ENCODE peak calls at places on chromosomes 16 and 17, in seven cellular contexts. One of them, this sample, is unnamed.

GRCh38 chr17:46063239-46063638 is 64.2 kb downstream of the STH start:
- DNase-seq in HepG2: no peak
- DNase-seq in H1: no peak
- DNase-seq in SK-N-SH: no peak
- DNase-seq in GM12891: no peak
- DNase-seq in K562: no peak
- DNase-seq in GM12878: no peak
- DNase-seq in this sample: no peak

GRCh38 chr16:49519008-49519656 is 145.5 kb downstream of the C16orf78 start:
- DNase-seq in HepG2: no peak
- DNase-seq in H1: no peak
- DNase-seq in SK-N-SH: no peak
- DNase-seq in GM12891: no peak
- DNase-seq in K562: no peak
- DNase-seq in GM12878: no peak
- DNase-seq in this sample: no peak

GRCh38 chr16:583815-584591 is 5.9 kb upstream of the RAB40C start:
- DNase-seq in HepG2: no peak
- DNase-seq in H1: no peak
- DNase-seq in SK-N-SH: peak; percentile 42
- DNase-seq in GM12891: no peak
- DNase-seq in K562: no peak
- DNase-seq in GM12878: no peak
- DNase-seq in this sample: no peak

GRCh38 chr17:55737976-55738501 is 12.8 kb upstream of the PCTP start:
- DNase-seq in HepG2: no peak
- DNase-seq in H1: no peak
- DNase-seq in SK-N-SH: no peak
- DNase-seq in GM12891: no peak
- DNase-seq in K562: peak; percentile 95
- DNase-seq in GM12878: no peak
- DNase-seq in this sample: no peak

GRCh38 chr17:58693208-58693607 is 806 bp downstream of the RAD51C start:
- DNase-seq in HepG2: no peak
- DNase-seq in H1: no peak
- DNase-seq in SK-N-SH: no peak
- DNase-seq in GM12891: no peak
- DNase-seq in K562: peak; percentile 22
- DNase-seq in GM12878: no peak
- DNase-seq in this sample: no peak

GRCh38 chr16:88367560-88367959 is 15.2 kb upstream of the ZNF469 start:
- DNase-seq in HepG2: no peak
- DNase-seq in H1: no peak
- DNase-seq in SK-N-SH: no peak
- DNase-seq in GM12891: no peak
- DNase-seq in K562: no peak
- DNase-seq in GM12878: no peak
- DNase-seq in this sample: no peak

GRCh38 chr17:81549031-81549557 is 3.1 kb downstream of the FAAP100 start:
- DNase-seq in HepG2: peak; percentile 36
- DNase-seq in H1: no peak
- DNase-seq in SK-N-SH: no peak
- DNase-seq in GM12891: no peak
- DNase-seq in K562: no peak
- DNase-seq in GM12878: no peak
- DNase-seq in this sample: no peak

GRCh38 chr17:74201250-74201649 is 2.2 kb upstream of the RPL38 start:
- DNase-seq in HepG2: no peak
- DNase-seq in H1: no peak
- DNase-seq in SK-N-SH: no peak
- DNase-seq in GM12891: no peak
- DNase-seq in K562: peak; percentile 50
- DNase-seq in GM12878: no peak
- DNase-seq in this sample: no peak

GRCh38 chr17:60631119-60631518 is 31.1 kb downstream of the PPM1D start:
- DNase-seq in HepG2: no peak
- DNase-seq in H1: no peak
- DNase-seq in SK-N-SH: no peak
- DNase-seq in GM12891: no peak
- DNase-seq in K562: no peak
- DNase-seq in GM12878: no peak
- DNase-seq in this sample: no peak

GRCh38 chr17:10059684-10060211 is 138.7 kb downstream of the GAS7 start:
- DNase-seq in HepG2: no peak
- DNase-seq in H1: no peak
- DNase-seq in SK-N-SH: no peak
- DNase-seq in GM12891: peak; percentile 72
- DNase-seq in K562: no peak
- DNase-seq in GM12878: peak; percentile 95
- DNase-seq in this sample: peak; percentile 69

GRCh38 chr16:67170168-67170947 is at the start of gene NOL3:
- DNase-seq in HepG2: peak; percentile 87
- DNase-seq in H1: no peak
- DNase-seq in SK-N-SH: peak; percentile 93
- DNase-seq in GM12891: no peak
- DNase-seq in K562: peak; percentile 87
- DNase-seq in GM12878: peak; percentile 58
- DNase-seq in this sample: peak; percentile 74

GRCh38 chr17:55577687-55578086 is 66.4 kb upstream of the SMIM36 start:
- DNase-seq in HepG2: no peak
- DNase-seq in H1: no peak
- DNase-seq in SK-N-SH: no peak
- DNase-seq in GM12891: no peak
- DNase-seq in K562: no peak
- DNase-seq in GM12878: no peak
- DNase-seq in this sample: no peak

GRCh38 chr17:44069974-44070454 is 521 bp upstream of the G6PC3 start:
- DNase-seq in HepG2: no peak
- DNase-seq in H1: no peak
- DNase-seq in SK-N-SH: no peak
- DNase-seq in GM12891: no peak
- DNase-seq in K562: no peak
- DNase-seq in GM12878: no peak
- DNase-seq in this sample: no peak

GRCh38 chr16:55294947-55295346 is 29.1 kb upstream of the IRX6 start:
- DNase-seq in HepG2: no peak
- DNase-seq in H1: no peak
- DNase-seq in SK-N-SH: no peak
- DNase-seq in GM12891: no peak
- DNase-seq in K562: no peak
- DNase-seq in GM12878: no peak
- DNase-seq in this sample: no peak

GRCh38 chr16:83689385-83689831 is 118.4 kb upstream of the HSBP1 start:
- DNase-seq in HepG2: no peak
- DNase-seq in H1: no peak
- DNase-seq in SK-N-SH: no peak
- DNase-seq in GM12891: no peak
- DNase-seq in K562: no peak
- DNase-seq in GM12878: peak; percentile 17
- DNase-seq in this sample: no peak

GRCh38 chr16:84608281-84608680 is 9.6 kb downstream of the COTL1 start:
- DNase-seq in HepG2: no peak
- DNase-seq in H1: no peak
- DNase-seq in SK-N-SH: no peak
- DNase-seq in GM12891: no peak
- DNase-seq in K562: no peak
- DNase-seq in GM12878: no peak
- DNase-seq in this sample: no peak

GRCh38 chr17:43915561-43915960 is 8.2 kb upstream of the MPP2 start:
- DNase-seq in HepG2: no peak
- DNase-seq in H1: no peak
- DNase-seq in SK-N-SH: no peak
- DNase-seq in GM12891: no peak
- DNase-seq in K562: no peak
- DNase-seq in GM12878: no peak
- DNase-seq in this sample: no peak

GRCh38 chr17:82152556-82153294 is 54.7 kb upstream of the FASN start:
- DNase-seq in HepG2: no peak
- DNase-seq in H1: no peak
- DNase-seq in SK-N-SH: no peak
- DNase-seq in GM12891: no peak
- DNase-seq in K562: no peak
- DNase-seq in GM12878: no peak
- DNase-seq in this sample: no peak

GRCh38 chr16:28491970-28492474 is at the start of gene CLN3:
- DNase-seq in HepG2: peak; percentile 96
- DNase-seq in H1: peak; percentile 77
- DNase-seq in SK-N-SH: peak; percentile 93
- DNase-seq in GM12891: peak; percentile 84
- DNase-seq in K562: peak; percentile 96
- DNase-seq in GM12878: peak; percentile 89
- DNase-seq in this sample: peak; percentile 87

GRCh38 chr17:63075969-63076368 is 109.9 kb downstream of the TANC2 start:
- DNase-seq in HepG2: no peak
- DNase-seq in H1: no peak
- DNase-seq in SK-N-SH: no peak
- DNase-seq in GM12891: no peak
- DNase-seq in K562: no peak
- DNase-seq in GM12878: no peak
- DNase-seq in this sample: no peak

GRCh38 chr17:73283841-73284282 is 22.2 kb upstream of the CPSF4L start:
- DNase-seq in HepG2: no peak
- DNase-seq in H1: peak; percentile 23
- DNase-seq in SK-N-SH: peak; percentile 92
- DNase-seq in GM12891: no peak
- DNase-seq in K562: no peak
- DNase-seq in GM12878: no peak
- DNase-seq in this sample: no peak

GRCh38 chr16:64751906-64752305 is 370.0 kb downstream of the CDH11 start:
- DNase-seq in HepG2: no peak
- DNase-seq in H1: no peak
- DNase-seq in SK-N-SH: no peak
- DNase-seq in GM12891: no peak
- DNase-seq in K562: no peak
- DNase-seq in GM12878: no peak
- DNase-seq in this sample: no peak

GRCh38 chr17:50090071-50090470 is 5.1 kb upstream of the PDK2 start:
- DNase-seq in HepG2: no peak
- DNase-seq in H1: no peak
- DNase-seq in SK-N-SH: no peak
- DNase-seq in GM12891: no peak
- DNase-seq in K562: no peak
- DNase-seq in GM12878: no peak
- DNase-seq in this sample: no peak

GRCh38 chr16:705748-706188 is at the start of gene FBXL16:
- DNase-seq in HepG2: no peak
- DNase-seq in H1: no peak
- DNase-seq in SK-N-SH: peak; percentile 98
- DNase-seq in GM12891: no peak
- DNase-seq in K562: peak; percentile 76
- DNase-seq in GM12878: no peak
- DNase-seq in this sample: no peak

GRCh38 chr17:3043737-3044365 is 19.6 kb downstream of the OR1D5 start:
- DNase-seq in HepG2: peak; percentile 15
- DNase-seq in H1: no peak
- DNase-seq in SK-N-SH: no peak
- DNase-seq in GM12891: no peak
- DNase-seq in K562: peak; percentile 34
- DNase-seq in GM12878: no peak
- DNase-seq in this sample: no peak

GRCh38 chr17:21164226-21165019 is 37.7 kb downstream of the DHRS7B start:
- DNase-seq in HepG2: no peak
- DNase-seq in H1: no peak
- DNase-seq in SK-N-SH: no peak
- DNase-seq in GM12891: no peak
- DNase-seq in K562: no peak
- DNase-seq in GM12878: no peak
- DNase-seq in this sample: no peak

GRCh38 chr17:35448214-35448898 is at the start of gene SLFN13:
- DNase-seq in HepG2: no peak
- DNase-seq in H1: peak; percentile 73
- DNase-seq in SK-N-SH: peak; percentile 17
- DNase-seq in GM12891: peak; percentile 63
- DNase-seq in K562: peak; percentile 73
- DNase-seq in GM12878: peak; percentile 78
- DNase-seq in this sample: peak; percentile 74
- TF ChIP-seq POLR2AphosphoS5 in HepG2: no peak
- TF ChIP-seq POLR2AphosphoS5 in H1: peak; percentile 60
- TF ChIP-seq POLR2AphosphoS5 in SK-N-SH: no peak
- TF ChIP-seq POLR2AphosphoS5 in GM12891: peak; percentile 40
- TF ChIP-seq POLR2AphosphoS5 in K562: no peak
- TF ChIP-seq POLR2AphosphoS5 in GM12878: peak; percentile 85
- TF ChIP-seq POLR2AphosphoS5 in this sample: peak; percentile 94

GRCh38 chr16:22665048-22665797 is 148.7 kb upstream of the HS3ST2 start:
- DNase-seq in HepG2: no peak
- DNase-seq in H1: no peak
- DNase-seq in SK-N-SH: no peak
- DNase-seq in GM12891: no peak
- DNase-seq in K562: no peak
- DNase-seq in GM12878: no peak
- DNase-seq in this sample: no peak
- TF ChIP-seq TAF1 in HepG2: no peak
- TF ChIP-seq TAF1 in H1: no peak
- TF ChIP-seq TAF1 in SK-N-SH: no peak
- TF ChIP-seq TAF1 in GM12891: no peak
- TF ChIP-seq TAF1 in K562: no peak
- TF ChIP-seq TAF1 in GM12878: no peak
- TF ChIP-seq TAF1 in this sample: no peak

GRCh38 chr16:10964891-10965326 is 20.5 kb downstream of the CLEC16A start:
- DNase-seq in HepG2: no peak
- DNase-seq in H1: no peak
- DNase-seq in SK-N-SH: no peak
- DNase-seq in GM12891: no peak
- DNase-seq in K562: no peak
- DNase-seq in GM12878: peak; percentile 94
- DNase-seq in this sample: no peak

GRCh38 chr16:10965440-10966039 is 21.2 kb downstream of the CLEC16A start:
- DNase-seq in HepG2: no peak
- DNase-seq in H1: no peak
- DNase-seq in SK-N-SH: no peak
- DNase-seq in GM12891: no peak
- DNase-seq in K562: peak; percentile 32
- DNase-seq in GM12878: peak; percentile 92
- DNase-seq in this sample: peak; percentile 37

GRCh38 chr16:10966129-10966528 is 21.8 kb downstream of the CLEC16A start:
- DNase-seq in HepG2: no peak
- DNase-seq in H1: no peak
- DNase-seq in SK-N-SH: no peak
- DNase-seq in GM12891: no peak
- DNase-seq in K562: peak; percentile 63
- DNase-seq in GM12878: no peak
- DNase-seq in this sample: no peak

GRCh38 chr16:10961231-10961630 is 16.9 kb downstream of the CLEC16A start:
- DNase-seq in HepG2: no peak
- DNase-seq in H1: no peak
- DNase-seq in SK-N-SH: no peak
- DNase-seq in GM12891: no peak
- DNase-seq in K562: no peak
- DNase-seq in GM12878: no peak
- DNase-seq in this sample: no peak

GRCh38 chr16:10964039-10964890 is 19.9 kb downstream of the CLEC16A start:
- DNase-seq in HepG2: peak; percentile 74
- DNase-seq in H1: no peak
- DNase-seq in SK-N-SH: peak; percentile 79
- DNase-seq in GM12891: no peak
- DNase-seq in K562: peak; percentile 88
- DNase-seq in GM12878: no peak
- DNase-seq in this sample: peak; percentile 53
- TF ChIP-seq POLR2AphosphoS5 in HepG2: no peak
- TF ChIP-seq POLR2AphosphoS5 in H1: no peak
- TF ChIP-seq POLR2AphosphoS5 in SK-N-SH: no peak
- TF ChIP-seq POLR2AphosphoS5 in GM12891: peak; percentile 46
- TF ChIP-seq POLR2AphosphoS5 in K562: no peak
- TF ChIP-seq POLR2AphosphoS5 in GM12878: peak; percentile 31
- TF ChIP-seq POLR2AphosphoS5 in this sample: no peak

GRCh38 chr17:69828087-69828486 is 246.9 kb upstream of the KCNJ16 start:
- DNase-seq in HepG2: no peak
- DNase-seq in H1: no peak
- DNase-seq in SK-N-SH: no peak
- DNase-seq in GM12891: no peak
- DNase-seq in K562: no peak
- DNase-seq in GM12878: no peak
- DNase-seq in this sample: no peak
- TF ChIP-seq TAF1 in HepG2: no peak
- TF ChIP-seq TAF1 in H1: no peak
- TF ChIP-seq TAF1 in SK-N-SH: no peak
- TF ChIP-seq TAF1 in GM12891: no peak
- TF ChIP-seq TAF1 in K562: no peak
- TF ChIP-seq TAF1 in GM12878: no peak
- TF ChIP-seq TAF1 in this sample: no peak